ENCODE peak calls at places on chromosome 22, in four cellular contexts. X, U, A and K are unnamed samples.

GRCh38 chr22:19524170-19525115 is at the start of gene CLDN5:
- DNase-seq in X (peak), U (no peak), A (no peak), K (no peak)

GRCh38 chr22:31230155-31230870 is 18.2 kb downstream of the LIMK2 start:
- DNase-seq in X (no peak), U (no peak), A (peak), K (no peak)

GRCh38 chr22:23012081-23012622 is 58.2 kb upstream of the GNAZ start:
- DNase-seq in X (no peak), U (no peak), A (no peak), K (no peak)

GRCh38 chr22:46528121-46528610 is 9.3 kb downstream of the CELSR1 start:
- DNase-seq in X (no peak), U (no peak), A (peak), K (no peak)

GRCh38 chr22:19766506-19767426 is 6.2 kb downstream of the TBX1 start:
- DNase-seq in X (peak), U (peak), A (no peak), K (no peak)

GRCh38 chr22:47204002-47204979 is 441.8 kb downstream of the TBC1D22A start:
- DNase-seq in X (no peak), U (no peak), A (no peak), K (no peak)

GRCh38 chr22:44406581-44407403 is 91.2 kb downstream of the RTL6 start:
- DNase-seq in X (no peak), U (peak), A (peak), K (no peak)

GRCh38 chr22:17009640-17010291 is 1.7 kb upstream of the GAB4 start:
- DNase-seq in X (no peak), U (no peak), A (no peak), K (no peak)

GRCh38 chr22:23192133-23192532 is 11.8 kb downstream of the BCR start:
- DNase-seq in X (no peak), U (no peak), A (no peak), K (no peak)

GRCh38 chr22:46613606-46613997 is 6.6 kb upstream of the GRAMD4 start:
- DNase-seq in X (no peak), U (no peak), A (no peak), K (no peak)

GRCh38 chr22:45090364-45090960 is 73.3 kb upstream of the NUP50 start:
- DNase-seq in X (no peak), U (no peak), A (peak), K (no peak)

GRCh38 chr22:32218470-32218869 is 13.6 kb upstream of the RFPL2 start:
- DNase-seq in X (no peak), U (no peak), A (no peak), K (no peak)

GRCh38 chr22:31139066-31139465 is 1.2 kb downstream of the PLA2G3 start:
- DNase-seq in X (no peak), U (peak), A (no peak), K (no peak)

GRCh38 chr22:20207277-20208025 is 56.6 kb upstream of the CCDC188 start:
- DNase-seq in X (peak), U (no peak), A (no peak), K (no peak)

GRCh38 chr22:21837184-21837979 is 30.1 kb downstream of the MAPK1 start:
- DNase-seq in X (no peak), U (no peak), A (peak), K (peak)

GRCh38 chr22:50473855-50474671 is 772 bp downstream of the SBF1 start:
- DNase-seq in X (no peak), U (peak), A (peak), K (no peak)

GRCh38 chr22:19903513-19903912 is 38.1 kb upstream of the COMT start:
- DNase-seq in X (no peak), U (no peak), A (no peak), K (no peak)

GRCh38 chr22:27581688-27582087 is 219.9 kb downstream of the MN1 start:
- DNase-seq in X (no peak), U (peak), A (peak), K (no peak)

GRCh38 chr22:49691256-49691655 is 136.4 kb downstream of the BRD1 start:
- DNase-seq in X (no peak), U (no peak), A (no peak), K (no peak)

GRCh38 chr22:47076758-47077157 is 314.3 kb downstream of the TBC1D22A start:
- DNase-seq in X (no peak), U (no peak), A (no peak), K (no peak)

GRCh38 chr22:20566420-20567260 is 59.2 kb downstream of the MED15 start:
- DNase-seq in X (no peak), U (peak), A (peak), K (no peak)

GRCh38 chr22:21761086-21761485 is 25.5 kb upstream of the YPEL1 start:
- DNase-seq in X (no peak), U (no peak), A (peak), K (no peak)

GRCh38 chr22:31062566-31063230 is 18.4 kb upstream of the SMTN start:
- DNase-seq in X (no peak), U (no peak), A (no peak), K (no peak)

GRCh38 chr22:26172389-26172990 is 3.2 kb downstream of the SEZ6L start:
- DNase-seq in X (peak), U (no peak), A (peak), K (peak)

GRCh38 chr22:47406180-47406723 is 643.8 kb downstream of the TBC1D22A start:
- DNase-seq in X (no peak), U (no peak), A (no peak), K (no peak)

GRCh38 chr22:39463931-39464390 is 7.1 kb downstream of the MGAT3 start:
- DNase-seq in X (peak), U (peak), A (no peak), K (no peak)

GRCh38 chr22:50528682-50529415 is 963 bp downstream of the TYMP start:
- DNase-seq in X (peak), U (no peak), A (no peak), K (no peak)

GRCh38 chr22:44193537-44193896 is 12.8 kb downstream of the PARVG start:
- DNase-seq in X (no peak), U (no peak), A (no peak), K (no peak)

GRCh38 chr22:36481393-36482168 is at the start of gene TXN2:
- DNase-seq in X (peak), U (peak), A (peak), K (peak)

GRCh38 chr22:24482586-24482985 is 12.5 kb upstream of the UPB1 start:
- DNase-seq in X (no peak), U (no peak), A (peak), K (no peak)

GRCh38 chr22:38829485-38829884 is 14.3 kb downstream of the NPTXR start:
- DNase-seq in X (no peak), U (peak), A (no peak), K (no peak)

GRCh38 chr22:39264344-39265116 is 19.7 kb upstream of the PDGFB start:
- DNase-seq in X (peak), U (no peak), A (no peak), K (no peak)

GRCh38 chr22:27192135-27192900 is 534.9 kb downstream of the MIAT start:
- DNase-seq in X (no peak), U (no peak), A (no peak), K (no peak)

GRCh38 chr22:26432619-26433311 is 3.7 kb downstream of the ASPHD2 start:
- DNase-seq in X (no peak), U (no peak), A (no peak), K (no peak)

GRCh38 chr22:17064498-17065100 is 20.2 kb upstream of the IL17RA start:
- DNase-seq in X (no peak), U (no peak), A (no peak), K (no peak)

GRCh38 chr22:27194096-27194748 is 536.8 kb downstream of the MIAT start:
- DNase-seq in X (no peak), U (no peak), A (no peak), K (no peak)

GRCh38 chr22:42444060-42444904 is 12.1 kb upstream of the NFAM1 start:
- DNase-seq in X (peak), U (peak), A (peak), K (peak)

GRCh38 chr22:43734370-43735005 is 77.6 kb downstream of the EFCAB6 start:
- DNase-seq in X (no peak), U (no peak), A (no peak), K (no peak)

GRCh38 chr22:25420925-25421904 is 143.3 kb upstream of the GRK3 start:
- DNase-seq in X (no peak), U (no peak), A (no peak), K (no peak)

GRCh38 chr22:29267462-29267857 is 321 bp downstream of the RHBDD3 start:
- DNase-seq in X (no peak), U (no peak), A (no peak), K (no peak)

GRCh38 chr22:29268511-29269229 is 602 bp downstream of the EWSR1 start:
- DNase-seq in X (peak), U (no peak), A (peak), K (no peak)

GRCh38 chr22:29269230-29269604 is 1.1 kb downstream of the EWSR1 start:
- DNase-seq in X (no peak), U (no peak), A (no peak), K (no peak)

GRCh38 chr22:29266564-29267461 is 968 bp downstream of the RHBDD3 start:
- DNase-seq in X (peak), U (no peak), A (peak), K (no peak)

DNA sequence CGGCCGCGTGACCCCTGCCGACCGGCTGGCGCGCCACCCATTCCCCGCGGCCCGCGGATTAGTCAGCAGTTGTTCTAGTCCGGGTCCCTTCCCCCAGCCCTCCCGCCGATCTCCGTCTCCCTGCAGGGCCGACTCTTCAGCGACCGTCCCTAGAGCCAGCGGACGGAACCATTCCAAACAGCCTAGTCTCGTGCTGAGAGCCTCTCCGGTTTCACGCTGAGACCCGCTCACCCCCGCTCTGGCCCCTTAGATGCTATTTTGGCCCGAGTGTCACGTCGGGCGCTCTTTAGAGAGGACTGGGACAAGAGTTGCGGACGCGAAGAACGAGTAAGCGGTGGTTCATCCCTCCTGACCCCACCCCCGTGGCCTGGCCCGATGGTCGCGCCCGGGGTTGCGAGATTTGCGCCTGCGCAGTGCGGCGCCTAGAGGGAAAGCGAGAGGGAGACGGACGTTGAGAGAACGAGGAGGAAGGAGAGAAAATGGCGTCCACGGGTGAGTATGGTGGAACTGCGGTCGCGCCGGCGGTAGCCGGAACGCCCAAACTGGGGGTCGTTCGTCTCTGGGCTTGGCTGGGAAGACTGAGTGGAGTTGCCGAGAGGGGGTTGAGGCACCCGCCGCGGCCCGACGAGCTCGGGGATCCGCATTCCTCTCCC is at the start of the genes EWSR1 and RHBDD3:
- DNase-seq in X (peak), U (peak), A (peak), K (peak)
- TF ChIP-seq POLR2A in X (peak), U (peak), A (peak), K (peak)

DNA sequence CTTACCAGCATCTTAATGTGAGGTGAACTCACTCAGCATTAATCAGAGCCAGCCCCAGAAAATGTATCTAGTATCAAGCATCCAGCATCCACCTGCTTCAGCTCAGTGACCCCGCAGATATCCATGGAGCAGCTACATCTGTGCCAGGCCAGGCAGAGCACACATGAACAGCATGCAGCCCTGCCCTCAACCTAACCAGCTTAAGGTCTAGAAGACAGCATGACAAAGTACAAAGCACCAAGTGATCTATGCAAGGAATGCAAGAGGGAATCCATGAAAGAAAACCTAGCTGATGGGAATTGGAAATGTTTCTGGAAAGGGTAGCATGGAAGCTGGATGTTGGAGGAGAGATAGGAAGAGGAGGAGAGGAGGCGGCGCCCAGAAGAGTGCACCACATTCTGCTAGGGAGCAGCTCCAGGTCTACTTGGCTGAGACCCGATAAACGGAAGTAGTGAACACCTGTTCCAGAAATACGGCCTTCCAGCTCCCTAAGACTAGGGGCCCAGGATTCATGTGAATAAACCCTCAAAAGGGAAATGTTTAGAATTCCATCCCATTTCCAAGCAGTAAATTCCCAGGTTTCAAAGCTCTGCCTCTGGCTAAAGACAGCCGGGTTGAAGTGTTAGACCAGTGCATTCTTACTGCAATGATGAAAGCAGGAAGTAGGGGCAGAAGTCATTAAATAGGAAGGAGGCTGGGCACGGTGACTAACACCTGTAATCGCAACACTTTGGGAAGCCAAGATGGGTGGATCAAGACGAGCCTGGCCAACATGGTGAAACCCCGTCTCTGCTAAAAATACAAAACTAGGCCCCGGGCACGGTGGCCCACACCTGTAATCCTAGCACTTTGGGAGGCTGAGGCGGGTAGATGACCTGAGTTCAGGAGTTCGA is 23.5 kb upstream of the L3MBTL2 start:
- DNase-seq in X (no peak), U (peak), A (peak), K (no peak)
- TF ChIP-seq POLR2A in X (no peak), U (no peak), A (no peak), K (no peak)

GRCh38 chr22:35378547-35379078 is 2.3 kb upstream of the HMOX1 start:
- DNase-seq in X (no peak), U (no peak), A (no peak), K (no peak)

GRCh38 chr22:35379146-35379993 is 1.5 kb upstream of the HMOX1 start:
- DNase-seq in X (no peak), U (peak), A (no peak), K (no peak)

GRCh38 chr22:35380013-35380412 is 883 bp upstream of the HMOX1 start:
- DNase-seq in X (no peak), U (no peak), A (peak), K (no peak)

GRCh38 chr22:35381424-35381772 is 502 bp downstream of the HMOX1 start:
- DNase-seq in X (no peak), U (no peak), A (no peak), K (no peak)

GRCh38 chr22:35380537-35381423 is at the start of gene HMOX1:
- DNase-seq in X (peak), U (peak), A (peak), K (peak)
- TF ChIP-seq POLR2A in X (peak), U (peak), A (peak), K (peak)

GRCh38 chr22:37501610-37502341 is 15.6 kb upstream of the MFNG start:
- DNase-seq in X (peak), U (peak), A (peak), K (no peak)
- TF ChIP-seq POLR2A in X (peak), U (no peak), A (no peak), K (no peak)